ENCODE peak calls at places on chromosome 1, in nine cellular contexts. One of them, this sample, is unnamed.

GRCh38 chr1:23178931-23179330 is 10.3 kb upstream of the LUZP1 start:
- DNase-seq in stimulated activated CD4-positive, alpha-beta T cell treated with anti-CD3 and anti-CD28 coated beads, Interleukin-1b, Interleukin-23, amount 100 ng/mL, for 24 hours: no peak
- DNase-seq in nucleus accumbens: no peak
- DNase-seq in A549: no peak
- DNase-seq in anterior cingulate cortex: no peak
- DNase-seq in HFF-Myc: no peak
- DNase-seq in occipital lobe: no peak
- DNase-seq in GDM1: no peak
- DNase-seq in MM.1S: no peak
- DNase-seq in this sample: no peak

GRCh38 chr1:47551971-47552528 is 114.2 kb downstream of the FOXD2 start:
- DNase-seq in stimulated activated CD4-positive, alpha-beta T cell treated with anti-CD3 and anti-CD28 coated beads, Interleukin-1b, Interleukin-23, amount 100 ng/mL, for 24 hours: no peak
- DNase-seq in occipital lobe: no peak
- DNase-seq in anterior cingulate cortex: no peak
- DNase-seq in HFF-Myc: no peak
- DNase-seq in MM.1S: no peak
- DNase-seq in nucleus accumbens: no peak
- DNase-seq in A549: no peak
- DNase-seq in GDM1: no peak
- DNase-seq in this sample: no peak

GRCh38 chr1:93628682-93629081 is 53.0 kb downstream of the BCAR3 start:
- DNase-seq in HFF-Myc: no peak
- DNase-seq in nucleus accumbens: no peak
- DNase-seq in MM.1S: no peak
- DNase-seq in anterior cingulate cortex: no peak
- DNase-seq in GDM1: no peak
- DNase-seq in A549: no peak
- DNase-seq in occipital lobe: no peak
- DNase-seq in stimulated activated CD4-positive, alpha-beta T cell treated with anti-CD3 and anti-CD28 coated beads, Interleukin-1b, Interleukin-23, amount 100 ng/mL, for 24 hours: no peak
- DNase-seq in this sample: no peak

GRCh38 chr1:245715970-245716369 is 561.2 kb downstream of the KIF26B start:
- DNase-seq in occipital lobe: no peak
- DNase-seq in HFF-Myc: peak; percentile 26
- DNase-seq in MM.1S: no peak
- DNase-seq in GDM1: no peak
- DNase-seq in anterior cingulate cortex: no peak
- DNase-seq in nucleus accumbens: no peak
- DNase-seq in stimulated activated CD4-positive, alpha-beta T cell treated with anti-CD3 and anti-CD28 coated beads, Interleukin-1b, Interleukin-23, amount 100 ng/mL, for 24 hours: no peak
- DNase-seq in A549: no peak
- DNase-seq in this sample: no peak

GRCh38 chr1:33516428-33516827 is 44.0 kb downstream of the ZSCAN20 start:
- DNase-seq in anterior cingulate cortex: no peak
- DNase-seq in occipital lobe: no peak
- DNase-seq in nucleus accumbens: no peak
- DNase-seq in A549: no peak
- DNase-seq in HFF-Myc: no peak
- DNase-seq in stimulated activated CD4-positive, alpha-beta T cell treated with anti-CD3 and anti-CD28 coated beads, Interleukin-1b, Interleukin-23, amount 100 ng/mL, for 24 hours: no peak
- DNase-seq in MM.1S: no peak
- DNase-seq in GDM1: no peak
- DNase-seq in this sample: no peak

GRCh38 chr1:77888071-77888428 is 374 bp upstream of the NEXN start:
- DNase-seq in anterior cingulate cortex: no peak
- DNase-seq in occipital lobe: peak; percentile 31
- DNase-seq in stimulated activated CD4-positive, alpha-beta T cell treated with anti-CD3 and anti-CD28 coated beads, Interleukin-1b, Interleukin-23, amount 100 ng/mL, for 24 hours: no peak
- DNase-seq in A549: peak; percentile 12
- DNase-seq in GDM1: no peak
- DNase-seq in MM.1S: no peak
- DNase-seq in HFF-Myc: peak; percentile 33
- DNase-seq in nucleus accumbens: no peak
- DNase-seq in this sample: no peak

GRCh38 chr1:15680131-15680530 is 4.0 kb upstream of the PLEKHM2 start:
- DNase-seq in stimulated activated CD4-positive, alpha-beta T cell treated with anti-CD3 and anti-CD28 coated beads, Interleukin-1b, Interleukin-23, amount 100 ng/mL, for 24 hours: no peak
- DNase-seq in anterior cingulate cortex: no peak
- DNase-seq in HFF-Myc: no peak
- DNase-seq in A549: no peak
- DNase-seq in GDM1: no peak
- DNase-seq in MM.1S: no peak
- DNase-seq in occipital lobe: no peak
- DNase-seq in nucleus accumbens: no peak
- DNase-seq in this sample: no peak

GRCh38 chr1:206703647-206704046 is 18.9 kb downstream of the MAPKAPK2 start:
- DNase-seq in occipital lobe: no peak
- DNase-seq in A549: no peak
- DNase-seq in anterior cingulate cortex: no peak
- DNase-seq in HFF-Myc: no peak
- DNase-seq in GDM1: no peak
- DNase-seq in MM.1S: peak; percentile 31
- DNase-seq in stimulated activated CD4-positive, alpha-beta T cell treated with anti-CD3 and anti-CD28 coated beads, Interleukin-1b, Interleukin-23, amount 100 ng/mL, for 24 hours: peak; percentile 18
- DNase-seq in nucleus accumbens: no peak
- DNase-seq in this sample: no peak

GRCh38 chr1:107541412-107541811 is 400.6 kb downstream of the NTNG1 start:
- DNase-seq in A549: no peak
- DNase-seq in MM.1S: no peak
- DNase-seq in GDM1: no peak
- DNase-seq in stimulated activated CD4-positive, alpha-beta T cell treated with anti-CD3 and anti-CD28 coated beads, Interleukin-1b, Interleukin-23, amount 100 ng/mL, for 24 hours: no peak
- DNase-seq in HFF-Myc: no peak
- DNase-seq in nucleus accumbens: no peak
- DNase-seq in anterior cingulate cortex: no peak
- DNase-seq in occipital lobe: no peak
- DNase-seq in this sample: no peak

GRCh38 chr1:31567956-31568570 is 8.3 kb upstream of the TINAGL1 start:
- DNase-seq in occipital lobe: no peak
- DNase-seq in HFF-Myc: no peak
- DNase-seq in MM.1S: no peak
- DNase-seq in nucleus accumbens: no peak
- DNase-seq in anterior cingulate cortex: no peak
- DNase-seq in A549: no peak
- DNase-seq in stimulated activated CD4-positive, alpha-beta T cell treated with anti-CD3 and anti-CD28 coated beads, Interleukin-1b, Interleukin-23, amount 100 ng/mL, for 24 hours: no peak
- DNase-seq in GDM1: no peak
- DNase-seq in this sample: no peak

GRCh38 chr1:11374079-11374747 is 101.2 kb downstream of the UBIAD1 start:
- DNase-seq in A549: no peak
- DNase-seq in MM.1S: no peak
- DNase-seq in GDM1: no peak
- DNase-seq in HFF-Myc: no peak
- DNase-seq in stimulated activated CD4-positive, alpha-beta T cell treated with anti-CD3 and anti-CD28 coated beads, Interleukin-1b, Interleukin-23, amount 100 ng/mL, for 24 hours: no peak
- DNase-seq in nucleus accumbens: no peak
- DNase-seq in anterior cingulate cortex: no peak
- DNase-seq in occipital lobe: no peak
- DNase-seq in this sample: no peak

GRCh38 chr1:212588137-212588510 is 20.4 kb upstream of the ATF3 start:
- DNase-seq in MM.1S: no peak
- DNase-seq in nucleus accumbens: no peak
- DNase-seq in A549: no peak
- DNase-seq in HFF-Myc: no peak
- DNase-seq in stimulated activated CD4-positive, alpha-beta T cell treated with anti-CD3 and anti-CD28 coated beads, Interleukin-1b, Interleukin-23, amount 100 ng/mL, for 24 hours: no peak
- DNase-seq in anterior cingulate cortex: no peak
- DNase-seq in GDM1: no peak
- DNase-seq in occipital lobe: no peak
- DNase-seq in this sample: no peak

GRCh38 chr1:240232548-240232947 is 140.9 kb downstream of the FMN2 start:
- DNase-seq in occipital lobe: no peak
- DNase-seq in stimulated activated CD4-positive, alpha-beta T cell treated with anti-CD3 and anti-CD28 coated beads, Interleukin-1b, Interleukin-23, amount 100 ng/mL, for 24 hours: no peak
- DNase-seq in anterior cingulate cortex: no peak
- DNase-seq in A549: no peak
- DNase-seq in MM.1S: no peak
- DNase-seq in HFF-Myc: no peak
- DNase-seq in nucleus accumbens: no peak
- DNase-seq in GDM1: no peak
- DNase-seq in this sample: no peak

GRCh38 chr1:200528838-200529565 is 91.5 kb downstream of the KIF14 start:
- DNase-seq in occipital lobe: no peak
- DNase-seq in GDM1: no peak
- DNase-seq in MM.1S: no peak
- DNase-seq in nucleus accumbens: no peak
- DNase-seq in HFF-Myc: no peak
- DNase-seq in anterior cingulate cortex: no peak
- DNase-seq in A549: no peak
- DNase-seq in stimulated activated CD4-positive, alpha-beta T cell treated with anti-CD3 and anti-CD28 coated beads, Interleukin-1b, Interleukin-23, amount 100 ng/mL, for 24 hours: no peak
- DNase-seq in this sample: no peak

GRCh38 chr1:77539510-77540142 is 142.8 kb downstream of the ZZZ3 start:
- DNase-seq in stimulated activated CD4-positive, alpha-beta T cell treated with anti-CD3 and anti-CD28 coated beads, Interleukin-1b, Interleukin-23, amount 100 ng/mL, for 24 hours: no peak
- DNase-seq in GDM1: peak; percentile 44
- DNase-seq in nucleus accumbens: no peak
- DNase-seq in A549: peak; percentile 36
- DNase-seq in anterior cingulate cortex: no peak
- DNase-seq in MM.1S: peak; percentile 18
- DNase-seq in HFF-Myc: peak; percentile 77
- DNase-seq in occipital lobe: no peak
- DNase-seq in this sample: peak; percentile 38

GRCh38 chr1:59305188-59305587 is 8.3 kb downstream of the FGGY start:
- DNase-seq in HFF-Myc: no peak
- DNase-seq in MM.1S: no peak
- DNase-seq in nucleus accumbens: no peak
- DNase-seq in GDM1: no peak
- DNase-seq in stimulated activated CD4-positive, alpha-beta T cell treated with anti-CD3 and anti-CD28 coated beads, Interleukin-1b, Interleukin-23, amount 100 ng/mL, for 24 hours: no peak
- DNase-seq in A549: no peak
- DNase-seq in occipital lobe: no peak
- DNase-seq in anterior cingulate cortex: no peak
- DNase-seq in this sample: no peak

This sample was measured in globus pallidus.